ENCODE peak calls at places on chromosomes 4 and X, in nine cellular contexts. One of them, this sample, is unnamed. For H3K9me3, the result is how much of the 10 kb centered on the place peaks cover.

GRCh38 chrX:102658551-102658950 is 7.3 kb downstream of the GPRASP1 start:
- DNase-seq in trophoblast cell: no peak
- DNase-seq in mesenchymal stem cell: peak
- DNase-seq in body of pancreas: no peak
- DNase-seq in stomach: no peak
- DNase-seq in psoas muscle: no peak
- DNase-seq in PC-3: no peak
- DNase-seq in MG63: no peak
- DNase-seq in RWPE2: no peak
- DNase-seq in this sample: no peak

GRCh38 chr4:85993641-85994040 is 366.2 kb downstream of the MAPK10 start:
- DNase-seq in trophoblast cell: no peak
- DNase-seq in mesenchymal stem cell: no peak
- DNase-seq in body of pancreas: no peak
- DNase-seq in stomach: no peak
- DNase-seq in psoas muscle: no peak
- DNase-seq in PC-3: no peak
- DNase-seq in MG63: no peak
- DNase-seq in RWPE2: no peak
- DNase-seq in this sample: no peak

GRCh38 chr4:185582651-185583400 is 47.5 kb upstream of the PDLIM3 start:
- DNase-seq in trophoblast cell: no peak
- DNase-seq in mesenchymal stem cell: no peak
- DNase-seq in body of pancreas: no peak
- DNase-seq in stomach: no peak
- DNase-seq in psoas muscle: peak
- DNase-seq in PC-3: no peak
- DNase-seq in MG63: no peak
- DNase-seq in RWPE2: no peak
- DNase-seq in this sample: no peak

GRCh38 chr4:38160487-38161207 is 200.4 kb downstream of the PTTG2 start:
- DNase-seq in trophoblast cell: peak
- DNase-seq in mesenchymal stem cell: peak
- DNase-seq in body of pancreas: peak
- DNase-seq in stomach: no peak
- DNase-seq in psoas muscle: no peak
- DNase-seq in PC-3: peak
- DNase-seq in MG63: peak
- DNase-seq in RWPE2: peak
- DNase-seq in this sample: peak

GRCh38 chr4:17265653-17266052 is 246.2 kb downstream of the QDPR start:
- DNase-seq in trophoblast cell: no peak
- DNase-seq in mesenchymal stem cell: no peak
- DNase-seq in body of pancreas: no peak
- DNase-seq in stomach: no peak
- DNase-seq in psoas muscle: no peak
- DNase-seq in PC-3: no peak
- DNase-seq in MG63: no peak
- DNase-seq in RWPE2: no peak
- DNase-seq in this sample: no peak

GRCh38 chr4:141131738-141132688 is 1.3 kb downstream of the RNF150 start:
- DNase-seq in trophoblast cell: peak
- DNase-seq in mesenchymal stem cell: peak
- DNase-seq in body of pancreas: peak
- DNase-seq in stomach: no peak
- DNase-seq in psoas muscle: peak
- DNase-seq in PC-3: no peak
- DNase-seq in MG63: peak
- DNase-seq in RWPE2: no peak
- DNase-seq in this sample: peak

GRCh38 chrX:153734871-153735270 is 10.2 kb downstream of the ABCD1 start:
- DNase-seq in trophoblast cell: no peak
- DNase-seq in mesenchymal stem cell: no peak
- DNase-seq in body of pancreas: no peak
- DNase-seq in stomach: no peak
- DNase-seq in psoas muscle: no peak
- DNase-seq in PC-3: no peak
- DNase-seq in MG63: no peak
- DNase-seq in RWPE2: no peak
- DNase-seq in this sample: no peak

GRCh38 chr4:41122775-41123174 is 91.6 kb downstream of the APBB2 start:
- DNase-seq in trophoblast cell: no peak
- DNase-seq in mesenchymal stem cell: no peak
- DNase-seq in body of pancreas: no peak
- DNase-seq in stomach: no peak
- DNase-seq in psoas muscle: no peak
- DNase-seq in PC-3: no peak
- DNase-seq in MG63: no peak
- DNase-seq in RWPE2: no peak
- DNase-seq in this sample: no peak

GRCh38 chr4:155972098-155972497 is 18.4 kb upstream of the CTSO start:
- DNase-seq in trophoblast cell: peak
- DNase-seq in mesenchymal stem cell: peak
- DNase-seq in body of pancreas: no peak
- DNase-seq in stomach: no peak
- DNase-seq in psoas muscle: no peak
- DNase-seq in PC-3: peak
- DNase-seq in MG63: peak
- DNase-seq in RWPE2: no peak
- DNase-seq in this sample: peak

DNA sequence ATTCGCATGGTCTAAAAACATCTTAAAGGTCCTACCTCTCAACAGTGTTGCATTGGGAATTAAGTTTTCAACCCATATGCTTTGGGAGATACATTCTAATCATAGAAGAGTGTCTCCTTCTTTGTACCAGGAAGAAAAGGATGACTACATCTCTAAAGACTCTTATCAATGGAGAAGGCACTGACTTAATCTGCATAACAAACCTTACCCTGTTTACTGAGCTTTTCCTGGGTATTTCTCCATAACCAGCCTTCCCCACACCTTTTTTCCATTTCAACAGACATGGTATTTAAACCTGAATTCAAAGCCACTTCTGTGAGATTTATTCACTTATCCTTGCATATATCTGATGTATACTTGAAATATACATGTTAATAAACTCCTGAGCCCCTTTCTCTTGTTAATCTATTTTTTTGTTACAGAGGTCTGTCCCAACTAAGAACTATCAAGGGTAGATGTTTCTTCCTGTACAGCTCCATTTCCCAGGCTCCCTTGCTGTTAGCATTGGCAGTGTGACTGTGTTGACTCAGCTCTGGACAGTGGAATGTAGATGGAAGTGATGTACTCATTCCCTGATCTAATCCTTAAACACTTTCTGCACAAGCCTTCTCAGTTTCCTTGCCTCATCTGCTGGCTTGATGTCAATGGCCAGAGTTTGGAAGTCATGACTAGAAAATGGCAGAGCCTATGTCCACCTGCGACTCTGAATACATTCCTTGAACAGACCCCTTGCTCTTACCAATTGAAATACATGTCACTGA is 148.9 kb upstream of the CPEB2 start:
- DNase-seq in trophoblast cell: peak
- DNase-seq in mesenchymal stem cell: peak
- DNase-seq in body of pancreas: no peak
- DNase-seq in stomach: no peak
- DNase-seq in psoas muscle: no peak
- DNase-seq in PC-3: peak
- DNase-seq in MG63: peak
- DNase-seq in RWPE2: no peak
- DNase-seq in this sample: peak
- H3K9me3 ChIP-seq in trophoblast cell: under half
- H3K9me3 ChIP-seq in mesenchymal stem cell: under half
- H3K9me3 ChIP-seq in body of pancreas: under half
- H3K9me3 ChIP-seq in stomach: under half
- H3K9me3 ChIP-seq in psoas muscle: under half
- H3K9me3 ChIP-seq in PC-3: under half
- H3K9me3 ChIP-seq in MG63: under half
- H3K9me3 ChIP-seq in RWPE2: under half
- H3K9me3 ChIP-seq in this sample: under half

DNA sequence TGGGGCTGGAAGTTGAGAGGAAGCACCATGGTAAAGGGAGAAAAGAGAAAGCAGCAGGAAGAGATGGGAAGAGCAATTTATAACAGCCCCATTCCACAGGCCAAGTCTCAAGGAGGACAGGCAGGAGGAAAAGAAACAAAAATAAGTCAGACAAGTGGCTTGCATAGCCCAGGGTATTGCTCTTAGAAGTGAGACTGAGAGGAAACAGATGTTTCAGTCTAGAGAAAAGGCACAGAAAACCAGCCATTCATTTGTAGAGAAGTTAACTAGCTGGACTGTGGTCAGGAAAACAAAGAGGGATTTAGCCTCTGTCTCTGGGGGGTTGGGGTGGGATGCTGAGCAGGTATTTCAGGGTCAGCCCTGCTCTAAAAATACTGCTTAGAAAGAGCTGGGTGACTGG is 175.0 kb upstream of the ARHGEF9 start:
- DNase-seq in trophoblast cell: no peak
- DNase-seq in mesenchymal stem cell: no peak
- DNase-seq in body of pancreas: no peak
- DNase-seq in stomach: no peak
- DNase-seq in psoas muscle: no peak
- DNase-seq in PC-3: no peak
- DNase-seq in MG63: no peak
- DNase-seq in RWPE2: no peak
- DNase-seq in this sample: no peak
- H3K9me3 ChIP-seq in trophoblast cell: under half
- H3K9me3 ChIP-seq in mesenchymal stem cell: under half
- H3K9me3 ChIP-seq in body of pancreas: under half
- H3K9me3 ChIP-seq in stomach: under half
- H3K9me3 ChIP-seq in psoas muscle: under half
- H3K9me3 ChIP-seq in PC-3: under half
- H3K9me3 ChIP-seq in MG63: under half
- H3K9me3 ChIP-seq in RWPE2: under half
- H3K9me3 ChIP-seq in this sample: under half

GRCh38 chrX:82141942-82142341 is 940.0 kb downstream of the SH3BGRL start:
- DNase-seq in trophoblast cell: no peak
- DNase-seq in mesenchymal stem cell: no peak
- DNase-seq in body of pancreas: no peak
- DNase-seq in stomach: no peak
- DNase-seq in psoas muscle: no peak
- DNase-seq in PC-3: no peak
- DNase-seq in MG63: no peak
- DNase-seq in RWPE2: no peak
- DNase-seq in this sample: no peak
- H3K9me3 ChIP-seq in trophoblast cell: under half
- H3K9me3 ChIP-seq in mesenchymal stem cell: under half
- H3K9me3 ChIP-seq in body of pancreas: under half
- H3K9me3 ChIP-seq in stomach: under half
- H3K9me3 ChIP-seq in psoas muscle: under half
- H3K9me3 ChIP-seq in PC-3: under half
- H3K9me3 ChIP-seq in MG63: under half
- H3K9me3 ChIP-seq in RWPE2: under half
- H3K9me3 ChIP-seq in this sample: under half

DNA sequence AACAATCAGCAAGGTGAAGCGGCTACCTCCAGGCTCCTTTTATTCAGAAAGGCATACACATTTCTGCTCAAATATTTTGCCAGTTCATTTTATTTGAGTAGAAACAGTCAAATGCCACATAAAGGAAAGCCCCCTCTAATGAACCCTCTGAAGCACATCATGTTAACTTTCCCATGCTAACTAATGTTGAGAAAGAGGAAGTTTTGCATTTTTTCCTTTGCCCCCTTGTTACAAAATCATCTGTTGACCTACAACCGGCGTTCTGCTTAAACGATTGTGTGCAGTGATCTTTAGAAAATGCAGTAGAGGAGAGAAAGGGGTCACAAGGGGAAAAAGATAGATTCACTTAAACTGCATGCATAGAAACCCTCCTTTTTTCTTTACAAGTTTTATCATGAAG is 25.2 kb upstream of the ATXN3L start:
- DNase-seq in trophoblast cell: no peak
- DNase-seq in mesenchymal stem cell: no peak
- DNase-seq in body of pancreas: no peak
- DNase-seq in stomach: no peak
- DNase-seq in psoas muscle: no peak
- DNase-seq in PC-3: no peak
- DNase-seq in MG63: no peak
- DNase-seq in RWPE2: no peak
- DNase-seq in this sample: no peak
- H3K9me3 ChIP-seq in trophoblast cell: under half
- H3K9me3 ChIP-seq in mesenchymal stem cell: under half
- H3K9me3 ChIP-seq in body of pancreas: under half
- H3K9me3 ChIP-seq in stomach: under half
- H3K9me3 ChIP-seq in psoas muscle: under half
- H3K9me3 ChIP-seq in PC-3: under half
- H3K9me3 ChIP-seq in MG63: under half
- H3K9me3 ChIP-seq in RWPE2: under half
- H3K9me3 ChIP-seq in this sample: under half

DNA sequence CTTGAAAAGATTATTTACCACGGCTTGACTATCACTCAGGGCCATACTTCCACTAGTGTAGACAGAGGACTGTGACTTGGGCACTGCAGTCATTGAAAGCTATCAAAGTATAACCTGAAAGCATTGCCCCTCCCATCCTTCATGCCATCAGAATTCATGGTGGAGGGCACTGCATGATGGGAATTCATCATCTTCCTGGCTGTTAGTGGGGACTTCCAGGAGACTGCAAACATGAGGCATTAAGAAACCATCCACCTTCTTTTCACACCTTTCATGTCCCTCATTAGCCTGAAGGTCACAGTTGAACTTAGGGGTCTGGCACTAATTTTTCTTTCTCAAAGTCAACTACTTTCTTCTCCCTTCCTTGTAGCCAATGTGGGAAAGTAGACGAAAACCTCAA is 25.8 kb downstream of the VSIG4 start:
- DNase-seq in trophoblast cell: no peak
- DNase-seq in mesenchymal stem cell: no peak
- DNase-seq in body of pancreas: no peak
- DNase-seq in stomach: no peak
- DNase-seq in psoas muscle: no peak
- DNase-seq in PC-3: no peak
- DNase-seq in MG63: no peak
- DNase-seq in RWPE2: no peak
- DNase-seq in this sample: no peak
- H3K9me3 ChIP-seq in trophoblast cell: under half
- H3K9me3 ChIP-seq in mesenchymal stem cell: under half
- H3K9me3 ChIP-seq in body of pancreas: under half
- H3K9me3 ChIP-seq in stomach: under half
- H3K9me3 ChIP-seq in psoas muscle: under half
- H3K9me3 ChIP-seq in PC-3: under half
- H3K9me3 ChIP-seq in MG63: under half
- H3K9me3 ChIP-seq in RWPE2: under half
- H3K9me3 ChIP-seq in this sample: under half

DNA sequence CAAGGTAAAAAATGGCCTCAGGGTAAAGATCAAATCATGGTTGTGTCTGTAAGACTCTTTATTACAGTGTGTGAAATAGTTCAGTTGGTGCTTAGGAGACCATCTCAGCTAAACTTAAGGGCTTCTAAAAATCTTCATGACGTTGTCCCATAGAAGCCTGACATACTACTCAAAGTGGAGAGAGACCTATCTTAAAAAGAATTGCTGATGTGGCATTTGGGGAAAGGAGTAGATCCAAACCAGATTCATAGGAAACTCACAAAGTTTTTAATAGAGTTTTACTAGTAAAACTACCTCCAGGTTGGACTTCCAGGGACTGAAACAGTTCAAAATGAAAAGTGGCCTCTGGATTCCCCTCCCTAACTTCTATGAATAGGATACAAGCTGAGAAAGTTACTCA is 81.6 kb downstream of the ZNF81 start:
- DNase-seq in trophoblast cell: no peak
- DNase-seq in mesenchymal stem cell: no peak
- DNase-seq in body of pancreas: no peak
- DNase-seq in stomach: no peak
- DNase-seq in psoas muscle: no peak
- DNase-seq in PC-3: no peak
- DNase-seq in MG63: no peak
- DNase-seq in RWPE2: no peak
- DNase-seq in this sample: no peak
- H3K9me3 ChIP-seq in trophoblast cell: under half
- H3K9me3 ChIP-seq in mesenchymal stem cell: half or more
- H3K9me3 ChIP-seq in body of pancreas: under half
- H3K9me3 ChIP-seq in stomach: under half
- H3K9me3 ChIP-seq in psoas muscle: half or more
- H3K9me3 ChIP-seq in PC-3: under half
- H3K9me3 ChIP-seq in MG63: under half
- H3K9me3 ChIP-seq in RWPE2: under half
- H3K9me3 ChIP-seq in this sample: under half